ENCODE peak calls at places on chromosomes 11 and 22, in five cellular contexts. L is A549, Q is right lobe of liver, G is IMR-90, D is tibial nerve. T is an unnamed sample.

GRCh38 chr11:17015639-17016125 is 1.5 kb upstream of the PLEKHA7 start:
- DNase-seq in G (peak; percentile 10), Q (peak; percentile 37), L (peak; percentile 12), D (no peak), T (no peak)

GRCh38 chr11:88704505-88704904 is 361.3 kb downstream of the GRM5 start:
- DNase-seq in D (no peak), Q (no peak), L (no peak), G (peak; percentile 5), T (no peak)

GRCh38 chr11:15216678-15217077 is 102.0 kb downstream of the INSC start:
- DNase-seq in Q (no peak), G (no peak), D (no peak), L (no peak), T (no peak)

GRCh38 chr11:105577645-105578044 is 32.2 kb upstream of the GRIA4 start:
- DNase-seq in D (no peak), L (no peak), Q (no peak), G (peak; percentile 37), T (no peak)

GRCh38 chr11:40877981-40878380 is 581.5 kb downstream of the LRRC4C start:
- DNase-seq in L (no peak), Q (no peak), G (no peak), D (no peak), T (no peak)

GRCh38 chr11:2474059-2474901 is 29.5 kb downstream of the KCNQ1 start:
- DNase-seq in D (no peak), L (no peak), G (no peak), Q (no peak), T (no peak)

GRCh38 chr11:108498046-108498815 is at the start of gene POGLUT3:
- DNase-seq in D (no peak), L (peak; percentile 29), Q (peak; percentile 75), G (peak; percentile 49), T (no peak)

GRCh38 chr11:82462588-82462987 is 271.1 kb downstream of the FAM181B start:
- DNase-seq in D (no peak), L (no peak), Q (no peak), G (no peak), T (no peak)

GRCh38 chr11:69899957-69900821 is 81.0 kb upstream of the FGF3 start:
- DNase-seq in Q (peak; percentile 93), L (peak; percentile 56), D (no peak), G (no peak), T (no peak)

GRCh38 chr22:45237065-45237990 is 3.4 kb downstream of the KIAA0930 start:
- DNase-seq in G (no peak), D (no peak), L (no peak), Q (peak; percentile 82), T (no peak)

GRCh38 chr22:23061471-23062280 is 8.6 kb upstream of the GNAZ start:
- DNase-seq in L (no peak), G (no peak), D (no peak), Q (peak; percentile 31), T (no peak)

GRCh38 chr11:45859661-45860140 is 12.4 kb downstream of the CRY2 start:
- DNase-seq in G (peak; percentile 99), D (peak; percentile 83), L (no peak), Q (peak; percentile 96), T (no peak)

GRCh38 chr11:1348748-1349073 is 39.3 kb upstream of the TOLLIP start:
- DNase-seq in Q (peak; percentile 25), G (no peak), D (no peak), L (no peak), T (no peak)

GRCh38 chr11:103326070-103326794 is 217.0 kb downstream of the DYNC2H1 start:
- DNase-seq in Q (no peak), D (no peak), G (peak; percentile 78), L (peak; percentile 63), T (no peak)

GRCh38 chr22:24541681-24542515 is 13.0 kb downstream of the GUCD1 start:
- DNase-seq in D (no peak), G (no peak), Q (no peak), L (no peak), T (no peak)

GRCh38 chr22:34301569-34301968 is 381.3 kb upstream of the LARGE1 start:
- DNase-seq in Q (no peak), L (no peak), D (no peak), G (no peak), T (no peak)

GRCh38 chr11:56716379-56716854 is 17.5 kb downstream of the OR9G1 start:
- DNase-seq in G (no peak), D (no peak), Q (no peak), L (no peak), T (no peak)

GRCh38 chr11:133810179-133810550 is 35.1 kb downstream of the SPATA19 start:
- DNase-seq in D (no peak), G (no peak), Q (no peak), L (no peak), T (no peak)

GRCh38 chr11:32434387-32435151 is 770 bp downstream of the WT1 start:
- DNase-seq in D (no peak), Q (no peak), G (no peak), L (peak; percentile 73), T (no peak)
- TF ChIP-seq POLR2A in D (no peak), Q (no peak), G (no peak), L (no peak), T (no peak)

GRCh38 chr11:20712912-20713311 is 43.5 kb downstream of the NELL1 start:
- DNase-seq in D (no peak), Q (no peak), L (no peak), G (no peak), T (no peak)
- TF ChIP-seq CTCF in D (no peak), Q (no peak), L (no peak), G (no peak), T (no peak)

GRCh38 chr22:43110927-43111623 is 525 bp downstream of the BIK start:
- DNase-seq in G (no peak), D (no peak), L (no peak), Q (peak; percentile 58), T (no peak)
- TF ChIP-seq POLR2A in G (no peak), D (no peak), L (no peak), Q (no peak), T (no peak)

GRCh38 chr11:74695705-74696280 is 35.4 kb downstream of the CHRDL2 start:
- DNase-seq in L (no peak), G (no peak), D (no peak), Q (no peak), T (no peak)
- TF ChIP-seq CTCF in L (no peak), G (no peak), D (no peak), Q (no peak), T (no peak)

GRCh38 chr22:16922076-16922475 is 85.9 kb downstream of the GAB4 start:
- DNase-seq in Q (no peak), G (no peak), D (no peak), L (no peak), T (no peak)

GRCh38 chr22:16912281-16912680 is 87.1 kb upstream of the XKR3 start:
- DNase-seq in Q (no peak), L (no peak), D (no peak), G (no peak), T (no peak)

GRCh38 chr22:16914006-16914405 is 88.8 kb upstream of the XKR3 start:
- DNase-seq in Q (no peak), G (no peak), L (no peak), D (no peak), T (no peak)

GRCh38 chr22:16915711-16916110 is 90.5 kb upstream of the XKR3 start:
- DNase-seq in L (no peak), G (no peak), D (no peak), Q (no peak), T (no peak)

GRCh38 chr22:16917144-16918003 is 90.6 kb downstream of the GAB4 start:
- DNase-seq in Q (peak; percentile 69), L (peak; percentile 65), D (peak; percentile 53), G (peak; percentile 15), T (no peak)
- TF ChIP-seq POLR2A in Q (no peak), L (no peak), D (no peak), G (no peak), T (no peak)

GRCh38 chr11:115051938-115052590 is 373.7 kb downstream of the NXPE2 start:
- DNase-seq in Q (no peak), L (no peak), G (no peak), D (no peak), T (no peak)
- TF ChIP-seq CTCF in Q (no peak), L (no peak), G (no peak), D (no peak), T (no peak)

GRCh38 chr11:111974451-111974850 is 37.3 kb downstream of the DIXDC1 start:
- DNase-seq in G (no peak), D (no peak), L (no peak), Q (no peak), T (no peak)

GRCh38 chr11:111977141-111978027 is 40.2 kb downstream of the DIXDC1 start:
- DNase-seq in D (peak; percentile 44), Q (peak; percentile 68), G (no peak), L (no peak), T (no peak)

GRCh38 chr11:111976614-111977140 is 39.5 kb downstream of the DIXDC1 start:
- DNase-seq in Q (no peak), L (no peak), G (no peak), D (no peak), T (no peak)

GRCh38 chr11:111976119-111976518 is 39.0 kb downstream of the DIXDC1 start:
- DNase-seq in Q (no peak), D (no peak), G (no peak), L (no peak), T (no peak)

GRCh38 chr11:111975076-111975806 is 38.1 kb downstream of the DIXDC1 start:
- DNase-seq in L (peak; percentile 4), Q (no peak), G (no peak), D (no peak), T (no peak)
- TF ChIP-seq POLR2A in L (no peak), Q (no peak), G (no peak), D (no peak), T (no peak)

GRCh38 chr22:19304547-19304946 is 13.0 kb upstream of the CLTCL1 start:
- DNase-seq in Q (no peak), G (no peak), L (no peak), D (no peak), T (no peak)

GRCh38 chr22:19307872-19308271 is 16.4 kb upstream of the CLTCL1 start:
- DNase-seq in Q (no peak), G (no peak), L (no peak), D (no peak), T (no peak)

DNA sequence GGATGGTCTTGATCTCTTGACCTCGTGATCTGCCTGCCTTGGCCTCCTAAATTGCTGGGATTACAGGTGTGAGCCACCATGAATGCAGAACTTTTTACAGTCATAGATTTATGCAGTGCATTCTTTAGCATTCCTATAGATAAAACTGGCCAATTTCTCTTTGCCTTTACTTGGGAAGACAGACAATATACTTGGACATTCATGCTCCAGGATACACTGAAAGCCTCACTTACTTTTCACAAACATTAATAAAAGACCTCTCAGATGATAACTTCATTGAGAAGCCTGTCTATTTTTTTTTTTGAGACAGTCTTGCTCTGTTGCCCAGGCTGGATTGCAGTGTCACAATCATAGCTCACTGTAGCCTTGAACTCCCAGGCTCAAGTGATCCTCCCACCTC is 12.3 kb upstream of the CLTCL1 start:
- DNase-seq in L (no peak), Q (no peak), D (no peak), G (no peak), T (no peak)
- TF ChIP-seq CTCF in L (no peak), Q (no peak), D (no peak), G (no peak), T (no peak)